ENCODE peak calls at places on chromosomes 4 and X, in six cellular contexts. H is mesenchymal stem cell; E is A549; L is lung; O is SK-N-SH; W is CD4-positive, CD25-positive, alpha-beta regulatory T cell. N is an unnamed sample.

GRCh38 chr4:86896596-86896995 is 4.4 kb upstream of the C4orf36 start:
- DNase-seq in H (no peak), E (no peak), L (no peak), O (peak), W (no peak), N (no peak)

GRCh38 chrX:42624524-42624923 is 153.4 kb downstream of the PPP1R2C start:
- DNase-seq in H (no peak), E (no peak), L (no peak), O (no peak), W (no peak), N (no peak)

GRCh38 chr4:122666527-122667245 is 45.8 kb upstream of the IL21 start:
- DNase-seq in H (peak), E (peak), L (no peak), O (no peak), W (no peak), N (peak)

GRCh38 chr4:73762409-73762808 is 22.0 kb downstream of the CXCL8 start:
- DNase-seq in H (no peak), E (no peak), L (no peak), O (no peak), W (no peak), N (no peak)

GRCh38 chrX:29024813-29025342 is 437.6 kb downstream of the IL1RAPL1 start:
- DNase-seq in H (peak), E (no peak), L (no peak), O (no peak), W (no peak), N (peak)

GRCh38 chrX:97909245-97909644 is 1025.5 kb downstream of the RPA4 start:
- DNase-seq in H (no peak), E (no peak), L (no peak), O (no peak), W (no peak), N (no peak)

GRCh38 chrX:33339219-33339618 is 127.9 kb upstream of the DMD start:
- DNase-seq in H (no peak), E (no peak), L (no peak), O (no peak), W (no peak), N (no peak)

GRCh38 chrX:23822397-23822796 is 39.4 kb downstream of the SAT1 start:
- DNase-seq in H (peak), E (no peak), L (no peak), O (no peak), W (no peak), N (no peak)

GRCh38 chr4:147003956-147004580 is 58.4 kb upstream of the TTC29 start:
- DNase-seq in H (no peak), E (no peak), L (no peak), O (no peak), W (no peak), N (no peak)

GRCh38 chr4:55396305-55397023 is 707 bp downstream of the TMEM165 start:
- DNase-seq in H (peak), E (peak), L (peak), O (peak), W (peak), N (no peak)

GRCh38 chrX:16348286-16348685 is 181.0 kb downstream of the MAGEB17 start:
- DNase-seq in H (no peak), E (no peak), L (no peak), O (no peak), W (no peak), N (no peak)

GRCh38 chrX:31223817-31224216 is 152.0 kb upstream of the FTHL17 start:
- DNase-seq in H (peak), E (no peak), L (no peak), O (no peak), W (no peak), N (peak)

GRCh38 chr4:62948108-62948507 is 1461.1 kb downstream of the TECRL start:
- DNase-seq in H (peak), E (no peak), L (no peak), O (no peak), W (no peak), N (no peak)

GRCh38 chr4:5280845-5281244 is 229.6 kb downstream of the STK32B start:
- DNase-seq in H (no peak), E (no peak), L (no peak), O (no peak), W (no peak), N (no peak)

GRCh38 chr4:140098481-140099132 is 55.4 kb downstream of the MAML3 start:
- DNase-seq in H (peak), E (no peak), L (no peak), O (no peak), W (no peak), N (no peak)

GRCh38 chr4:90992213-90992612 is 865.0 kb downstream of the CCSER1 start:
- DNase-seq in H (no peak), E (no peak), L (no peak), O (no peak), W (no peak), N (no peak)

GRCh38 chr4:168711197-168712120 is 214.6 kb downstream of the PALLD start:
- DNase-seq in H (no peak), E (no peak), L (no peak), O (no peak), W (no peak), N (no peak)

GRCh38 chrX:63012574-63012973 is 338.6 kb downstream of the SPIN4 start:
- DNase-seq in H (no peak), E (no peak), L (no peak), O (no peak), W (no peak), N (no peak)

GRCh38 chrX:123217077-123217476 is 33.0 kb downstream of the GRIA3 start:
- DNase-seq in H (peak), E (no peak), L (no peak), O (no peak), W (no peak), N (no peak)

GRCh38 chrX:18607966-18608365 is 63.9 kb downstream of the RS1 start:
- DNase-seq in H (peak), E (no peak), L (no peak), O (no peak), W (no peak), N (no peak)

GRCh38 chrX:118272237-118272636 is 73.7 kb upstream of the WDR44 start:
- DNase-seq in H (no peak), E (no peak), L (no peak), O (no peak), W (no peak), N (no peak)

GRCh38 chr4:145937990-145938611 is 522 bp downstream of the ZNF827 start:
- DNase-seq in H (peak), E (no peak), L (no peak), O (peak), W (peak), N (no peak)

GRCh38 chrX:133698298-133698697 is 283.0 kb upstream of the GPC4 start:
- DNase-seq in H (peak), E (no peak), L (no peak), O (peak), W (no peak), N (no peak)

GRCh38 chrX:78119521-78120227 is 15.6 kb downstream of the PGK1 start:
- DNase-seq in H (no peak), E (no peak), L (no peak), O (no peak), W (no peak), N (no peak)

GRCh38 chr4:159791334-159791733 is 688.5 kb downstream of the RAPGEF2 start:
- DNase-seq in H (no peak), E (no peak), L (no peak), O (no peak), W (no peak), N (no peak)

GRCh38 chr4:119932277-119932676 is 134.4 kb downstream of the MAD2L1 start:
- DNase-seq in H (no peak), E (no peak), L (no peak), O (no peak), W (no peak), N (no peak)

GRCh38 chr4:151488968-151489367 is 80.0 kb downstream of the FHIP1A start:
- DNase-seq in H (no peak), E (no peak), L (no peak), O (no peak), W (no peak), N (no peak)

GRCh38 chr4:94305468-94306225 is 37.0 kb downstream of the HPGDS start:
- DNase-seq in H (peak), E (no peak), L (no peak), O (no peak), W (no peak), N (no peak)

GRCh38 chr4:47668810-47669408 is 169.0 kb downstream of the CORIN start:
- DNase-seq in H (peak), E (peak), L (no peak), O (peak), W (peak), N (peak)

GRCh38 chrX:69884210-69884609 is 165.5 kb downstream of the AWAT2 start:
- DNase-seq in H (no peak), E (no peak), L (no peak), O (no peak), W (no peak), N (no peak)

GRCh38 chrX:149631293-149632165 is at the start of gene TMEM185A:
- DNase-seq in H (peak), E (peak), L (peak), O (peak), W (peak), N (no peak)

DNA sequence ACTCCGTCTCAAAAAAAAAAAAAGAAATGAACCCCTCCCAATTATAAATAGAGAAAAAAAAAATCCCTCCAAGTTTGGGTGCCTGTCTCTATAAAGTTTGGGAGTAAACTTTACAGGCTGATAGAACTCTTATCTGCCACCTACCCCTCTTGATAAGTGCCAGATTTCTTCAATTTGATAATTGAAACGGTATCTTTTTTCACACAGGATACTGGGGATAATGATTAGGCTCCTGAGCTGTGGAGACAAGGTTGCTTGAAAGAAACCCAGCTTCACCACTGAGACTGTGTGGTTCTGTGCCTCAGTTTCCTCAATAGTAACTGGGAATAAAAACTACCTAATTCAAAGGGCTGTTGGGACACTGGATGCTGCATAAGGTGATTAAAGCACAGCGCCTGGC is 606 bp downstream of the EFHC2 start:
- DNase-seq in H (no peak), E (no peak), L (no peak), O (no peak), W (no peak), N (no peak)
- H3K27ac ChIP-seq in H (no peak), E (no peak), L (no peak), O (no peak), W (peak), N (no peak)

GRCh38 chr4:189033801-189034347 is 894.6 kb downstream of the TRIML1 start:
- DNase-seq in H (no peak), E (no peak), L (no peak), O (no peak), W (no peak), N (no peak)
- H3K27ac ChIP-seq in H (no peak), E (no peak), L (no peak), O (no peak), W (no peak), N (no peak)

GRCh38 chr4:113760852-113761681 is 471 bp downstream of the CAMK2D start:
- DNase-seq in H (peak), E (peak), L (peak), O (peak), W (peak), N (no peak)

GRCh38 chr4:113760094-113760851 is 1.3 kb downstream of the CAMK2D start:
- DNase-seq in H (peak), E (peak), L (peak), O (no peak), W (peak), N (no peak)

GRCh38 chr4:113758361-113758760 is 3.2 kb downstream of the CAMK2D start:
- DNase-seq in H (peak), E (no peak), L (no peak), O (no peak), W (no peak), N (no peak)

GRCh38 chr4:113761682-113762060 is at the start of gene CAMK2D:
- DNase-seq in H (peak), E (peak), L (peak), O (peak), W (peak), N (peak)

DNA sequence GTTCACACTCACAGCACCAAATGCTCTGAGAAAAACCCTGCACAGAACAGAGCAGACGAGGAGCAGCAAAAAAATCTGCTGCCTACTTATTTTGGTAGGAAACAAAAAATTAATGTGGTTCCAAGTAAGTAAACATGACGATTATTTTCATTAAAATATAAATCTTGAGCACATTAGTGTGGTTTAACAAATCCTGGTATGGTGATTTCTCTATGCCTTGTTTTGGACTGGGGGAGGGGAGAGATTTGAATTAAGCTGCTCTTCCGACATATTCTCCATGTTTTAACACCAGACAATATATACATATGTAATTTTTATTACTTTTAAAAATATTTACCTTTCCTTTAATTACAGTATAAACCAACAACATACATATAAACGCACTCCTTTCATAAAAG is 1.8 kb downstream of the CAMK2D start:
- DNase-seq in H (peak), E (no peak), L (no peak), O (no peak), W (peak), N (no peak)
- H3K27ac ChIP-seq in H (peak), E (peak), L (peak), O (peak), W (peak), N (peak)

GRCh38 chr4:40473578-40474388 is 138.7 kb downstream of the CHRNA9 start:
- DNase-seq in H (no peak), E (no peak), L (no peak), O (no peak), W (no peak), N (no peak)
- H3K27ac ChIP-seq in H (peak), E (peak), L (no peak), O (no peak), W (no peak), N (no peak)

GRCh38 chrX:71540801-71541545 is 8.1 kb downstream of the OGT start:
- DNase-seq in H (no peak), E (no peak), L (no peak), O (no peak), W (no peak), N (no peak)

GRCh38 chrX:71542825-71543224 is 9.9 kb downstream of the OGT start:
- DNase-seq in H (no peak), E (no peak), L (no peak), O (no peak), W (no peak), N (no peak)

GRCh38 chrX:71542411-71542810 is 9.5 kb downstream of the OGT start:
- DNase-seq in H (peak), E (no peak), L (no peak), O (no peak), W (no peak), N (no peak)

GRCh38 chrX:71543316-71543715 is 10.4 kb downstream of the OGT start:
- DNase-seq in H (peak), E (peak), L (no peak), O (no peak), W (no peak), N (peak)

GRCh38 chrX:71541546-71542022 is 8.7 kb downstream of the OGT start:
- DNase-seq in H (peak), E (no peak), L (no peak), O (no peak), W (no peak), N (no peak)
- H3K27ac ChIP-seq in H (peak), E (peak), L (peak), O (no peak), W (peak), N (peak)

GRCh38 chr4:44535981-44536380 is 87.4 kb upstream of the KCTD8 start:
- DNase-seq in H (no peak), E (no peak), L (no peak), O (no peak), W (no peak), N (no peak)
- H3K27ac ChIP-seq in H (no peak), E (no peak), L (no peak), O (no peak), W (no peak), N (no peak)

GRCh38 chr4:77861500-77861899 is 1.1 kb upstream of the MRPL1 start:
- DNase-seq in H (no peak), E (no peak), L (no peak), O (no peak), W (no peak), N (no peak)
- H3K27ac ChIP-seq in H (no peak), E (peak), L (peak), O (peak), W (peak), N (peak)

N was measured in epithelial cell of prostate.